ENCODE peak calls at places on chromosome 7, in four cellular contexts. T, B, D and P are unnamed samples. For H3K9me3, the result is how much of the 10 kb centered on the place peaks cover.

GRCh38 chr7:80428161-80429054 is 83.5 kb downstream of the GNAT3 start:
- DNase-seq in D (no peak), T (no peak), B (peak), P (no peak)

GRCh38 chr7:43572516-43573049 is 10.3 kb upstream of the STK17A start:
- DNase-seq in T (peak), D (no peak), B (peak), P (no peak)

GRCh38 chr7:50657341-50657873 is 92.2 kb upstream of the DDC start:
- DNase-seq in D (no peak), B (peak), T (peak), P (no peak)

GRCh38 chr7:135684134-135684533 is 21.8 kb downstream of the STMP1 start:
- DNase-seq in T (no peak), B (no peak), D (no peak), P (no peak)

GRCh38 chr7:137590071-137590470 is 246.5 kb upstream of the PTN start:
- DNase-seq in T (no peak), B (no peak), D (no peak), P (no peak)

GRCh38 chr7:45973725-45974532 is 52.9 kb upstream of the IGFBP3 start:
- DNase-seq in D (no peak), T (no peak), B (peak), P (no peak)

GRCh38 chr7:54823776-54824175 is 64.8 kb upstream of the SEC61G start:
- DNase-seq in B (peak), D (no peak), T (no peak), P (no peak)

GRCh38 chr7:27031289-27032172 is 64.3 kb downstream of the HOXA1 start:
- DNase-seq in T (no peak), D (no peak), B (no peak), P (no peak)

GRCh38 chr7:69861233-69861632 is 263.0 kb downstream of the AUTS2 start:
- DNase-seq in D (no peak), B (no peak), T (no peak), P (no peak)

GRCh38 chr7:34449765-34450164 is 208.3 kb upstream of the NPSR1 start:
- DNase-seq in B (no peak), D (no peak), T (no peak), P (no peak)

GRCh38 chr7:36526720-36527548 is 137.3 kb downstream of the ANLN start:
- DNase-seq in D (no peak), B (no peak), T (no peak), P (no peak)

GRCh38 chr7:129784783-129785456 is 167.8 kb downstream of the UBE2H start:
- DNase-seq in B (peak), D (no peak), T (peak), P (no peak)

GRCh38 chr7:45881759-45882464 is 6.4 kb upstream of the IGFBP1 start:
- DNase-seq in B (no peak), D (no peak), T (no peak), P (no peak)

GRCh38 chr7:32921896-32922295 is 30.3 kb upstream of the KBTBD2 start:
- DNase-seq in T (no peak), D (no peak), B (no peak), P (no peak)

GRCh38 chr7:93011351-93012294 is 106.2 kb downstream of the SAMD9 start:
- DNase-seq in T (no peak), B (no peak), D (no peak), P (no peak)

GRCh38 chr7:1956611-1957470 is 275.9 kb downstream of the MAD1L1 start:
- DNase-seq in T (no peak), D (no peak), B (no peak), P (no peak)

GRCh38 chr7:27704407-27705199 is 35.4 kb upstream of the TAX1BP1 start:
- DNase-seq in D (no peak), B (no peak), T (no peak), P (no peak)

GRCh38 chr7:70797109-70797514 is 334.8 kb upstream of the GALNT17 start:
- DNase-seq in B (no peak), D (no peak), T (no peak), P (no peak)

GRCh38 chr7:132028144-132028920 is 471.9 kb upstream of the PODXL start:
- DNase-seq in B (no peak), T (no peak), D (no peak), P (no peak)

GRCh38 chr7:25854608-25855497 is 297.1 kb upstream of the NFE2L3 start:
- DNase-seq in D (no peak), B (peak), T (peak), P (no peak)

GRCh38 chr7:98418636-98419315 is 17.9 kb upstream of the BAIAP2L1 start:
- DNase-seq in B (peak), T (peak), D (no peak), P (no peak)

GRCh38 chr7:31933481-31933880 is 136.7 kb downstream of the PDE1C start:
- DNase-seq in B (no peak), D (no peak), T (no peak), P (no peak)

GRCh38 chr7:34748244-34749039 is 90.4 kb downstream of the NPSR1 start:
- DNase-seq in T (no peak), B (peak), D (no peak), P (no peak)

GRCh38 chr7:141575164-141575563 is 24.0 kb downstream of the AGK start:
- DNase-seq in T (no peak), D (no peak), B (no peak), P (no peak)

GRCh38 chr7:93159490-93159889 is 11.3 kb upstream of the SAMD9L start:
- DNase-seq in D (no peak), T (no peak), B (no peak), P (no peak)

GRCh38 chr7:84060760-84061261 is 133.8 kb downstream of the SEMA3A start:
- DNase-seq in D (no peak), T (no peak), B (no peak), P (no peak)

GRCh38 chr7:78014401-78014800 is 215.8 kb downstream of the PHTF2 start:
- DNase-seq in T (no peak), D (no peak), B (no peak), P (no peak)

GRCh38 chr7:17490825-17491224 is 192.4 kb downstream of the AHR start:
- DNase-seq in B (no peak), T (no peak), D (no peak), P (no peak)

GRCh38 chr7:133197972-133198544 is 54.8 kb upstream of the EXOC4 start:
- DNase-seq in B (no peak), D (no peak), T (no peak), P (no peak)

DNA sequence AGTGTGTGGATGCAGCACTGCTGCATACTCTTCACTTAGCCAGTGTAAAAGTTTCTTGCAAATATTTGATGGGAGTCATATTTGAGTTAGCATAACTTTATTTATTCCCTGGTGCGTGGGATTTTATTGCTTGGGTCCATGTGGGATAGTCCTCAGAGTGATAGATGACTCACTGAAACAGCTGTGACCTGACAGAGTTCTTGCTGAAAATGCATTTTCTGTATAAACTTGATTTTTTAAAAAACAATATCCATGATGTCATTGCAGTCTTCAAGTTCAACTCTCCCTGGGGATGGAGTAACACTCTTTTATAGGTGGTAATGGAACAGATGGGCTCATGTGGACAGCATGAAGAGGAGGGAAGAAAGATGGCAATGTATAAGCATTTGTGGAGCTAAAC is 310.0 kb downstream of the PPP1R3A start:
- DNase-seq in B (no peak), D (no peak), T (no peak), P (no peak)
- H3K9me3 ChIP-seq in B (under half), D (under half), T (under half), P (under half)

GRCh38 chr7:157837561-157837960 is 500.8 kb downstream of the DNAJB6 start:
- DNase-seq in D (no peak), T (no peak), B (no peak), P (no peak)

GRCh38 chr7:157840913-157841756 is 504.3 kb downstream of the DNAJB6 start:
- DNase-seq in T (no peak), B (no peak), D (no peak), P (no peak)

GRCh38 chr7:157840174-157840912 is 503.5 kb downstream of the DNAJB6 start:
- DNase-seq in D (no peak), B (no peak), T (no peak), P (no peak)

GRCh38 chr7:157839672-157840167 is 502.9 kb downstream of the DNAJB6 start:
- DNase-seq in T (no peak), B (no peak), D (no peak), P (no peak)

GRCh38 chr7:157839226-157839625 is 502.4 kb downstream of the DNAJB6 start:
- DNase-seq in B (no peak), D (no peak), T (no peak), P (no peak)
- H3K9me3 ChIP-seq in B (under half), D (under half), T (under half), P (under half)

DNA sequence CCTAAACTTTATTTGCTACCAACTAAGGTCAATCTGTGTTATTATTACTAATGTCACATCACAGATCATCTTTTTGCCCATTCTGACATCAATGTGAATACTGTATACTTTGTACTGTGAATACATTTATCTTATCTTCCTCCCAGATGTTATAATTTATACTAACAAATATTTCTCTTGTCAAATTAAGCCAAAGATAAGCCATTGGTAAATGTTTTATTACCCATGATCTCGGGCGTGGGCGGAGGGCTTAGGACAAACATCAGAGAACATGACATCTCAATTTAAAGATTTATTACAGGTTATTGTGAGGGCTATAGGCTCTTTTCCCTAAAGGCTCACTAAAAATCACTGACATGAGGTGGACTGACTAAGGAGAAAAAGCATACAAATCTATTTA is 58.1 kb upstream of the DGKB start:
- DNase-seq in T (no peak), B (no peak), D (no peak), P (no peak)
- H3K9me3 ChIP-seq in T (under half), B (under half), D (under half), P (under half)

GRCh38 chr7:42534441-42534840 is 297.4 kb upstream of the GLI3 start:
- DNase-seq in T (no peak), D (no peak), B (no peak), P (no peak)
- H3K9me3 ChIP-seq in T (under half), D (under half), B (under half), P (under half)

GRCh38 chr7:64182036-64182790 is 24.8 kb upstream of the ZNF735 start:
- DNase-seq in D (no peak), T (no peak), B (no peak), P (no peak)

GRCh38 chr7:64183126-64183742 is 23.8 kb upstream of the ZNF735 start:
- DNase-seq in D (peak), T (no peak), B (no peak), P (peak)

GRCh38 chr7:64181586-64181985 is 25.4 kb upstream of the ZNF735 start:
- DNase-seq in T (no peak), B (no peak), D (no peak), P (no peak)

GRCh38 chr7:64184376-64184775 is 22.6 kb upstream of the ZNF735 start:
- DNase-seq in D (no peak), B (no peak), T (no peak), P (no peak)

GRCh38 chr7:64183827-64184372 is 23.1 kb upstream of the ZNF735 start:
- DNase-seq in T (no peak), B (no peak), D (no peak), P (no peak)
- H3K9me3 ChIP-seq in T (under half), B (under half), D (under half), P (under half)

DNA sequence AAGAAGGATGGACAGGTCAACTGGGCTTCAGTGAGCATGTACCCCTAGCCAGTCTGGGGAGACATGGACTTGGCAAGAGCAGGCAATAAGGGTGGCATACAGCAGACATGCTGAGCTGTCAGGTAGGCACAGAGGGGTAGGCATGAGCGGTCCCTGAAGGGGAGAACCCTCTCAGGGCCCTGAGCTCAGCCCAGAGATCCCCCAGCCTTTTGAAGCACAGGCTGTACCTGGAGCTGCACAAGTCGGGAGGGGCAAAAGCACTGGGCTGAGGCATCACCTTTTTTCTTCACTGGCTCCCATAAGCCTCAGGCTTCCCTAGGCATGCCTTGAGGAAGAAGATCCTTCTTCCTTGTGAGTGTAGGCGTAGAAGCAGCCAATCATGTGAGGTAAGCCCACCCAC is 42.3 kb downstream of the ZNF727 start:
- DNase-seq in T (no peak), D (no peak), B (no peak), P (no peak)
- H3K9me3 ChIP-seq in T (under half), D (under half), B (under half), P (under half)

GRCh38 chr7:14449291-14449690 is 453.3 kb downstream of the DGKB start:
- DNase-seq in D (no peak), T (no peak), B (no peak), P (no peak)
- H3K9me3 ChIP-seq in D (under half), T (under half), B (under half), P (under half)

GRCh38 chr7:145490356-145490755 is 626.2 kb upstream of the CNTNAP2 start:
- DNase-seq in B (no peak), D (no peak), T (no peak), P (no peak)

GRCh38 chr7:145489609-145490008 is 627.0 kb upstream of the CNTNAP2 start:
- DNase-seq in D (no peak), B (no peak), T (no peak), P (no peak)
- H3K9me3 ChIP-seq in D (under half), B (under half), T (under half), P (under half)

DNA sequence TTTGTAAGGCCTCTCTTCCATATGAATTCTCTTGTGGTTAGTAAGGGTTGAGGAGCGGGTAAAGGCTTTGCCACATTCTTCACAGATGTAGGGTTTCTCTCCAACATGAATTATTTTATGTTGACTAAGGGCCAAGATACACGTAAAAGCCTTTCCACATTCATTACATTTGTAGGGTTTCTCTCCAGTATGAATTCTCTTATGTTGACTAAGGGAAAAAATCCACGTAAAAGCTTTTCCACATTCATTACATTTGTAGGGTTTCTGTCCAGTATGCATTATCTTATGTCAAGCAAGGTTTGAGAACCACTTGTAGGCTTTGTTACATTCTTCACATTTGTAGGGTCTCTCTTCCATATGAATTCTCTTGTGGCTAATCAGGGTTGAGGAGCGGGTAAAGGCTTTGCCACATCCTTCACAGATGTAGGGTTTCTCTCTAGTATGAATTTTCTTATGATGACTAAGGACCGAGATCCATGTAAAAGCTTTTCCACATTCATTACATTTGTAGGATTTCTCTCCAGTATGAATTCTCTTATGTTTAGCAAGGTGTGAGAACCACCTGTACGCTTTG is 493.0 kb downstream of the ZNF479 start:
- DNase-seq in D (no peak), B (no peak), T (no peak), P (no peak)
- H3K9me3 ChIP-seq in D (under half), B (under half), T (under half), P (under half)